ENCODE peak calls at places on chromosomes 4 and X, in eight cellular contexts. One of them, this sample, is unnamed.

GRCh38 chr4:4204401-4204745 is 22.4 kb downstream of the OTOP1 start:
- DNase-seq in NCI-H2081 treated with DMSO at 0.1 percent for 48 hours: no peak
- DNase-seq in cardiac fibroblast: no peak
- DNase-seq in activated naive CD4-positive, alpha-beta T cell: no peak
- DNase-seq in NCI-H510A treated with DMSO at 0.1 percent for 48 hours: no peak
- DNase-seq in glutamatergic neuron: no peak
- DNase-seq in right lobe of liver: no peak
- DNase-seq in naive thymus-derived CD4-positive, alpha-beta T cell: no peak
- DNase-seq in this sample: no peak

GRCh38 chrX:103250977-103251376 is 4.0 kb downstream of the TCEAL8 start:
- DNase-seq in NCI-H2081 treated with DMSO at 0.1 percent for 48 hours: no peak
- DNase-seq in cardiac fibroblast: no peak
- DNase-seq in activated naive CD4-positive, alpha-beta T cell: no peak
- DNase-seq in NCI-H510A treated with DMSO at 0.1 percent for 48 hours: no peak
- DNase-seq in glutamatergic neuron: no peak
- DNase-seq in right lobe of liver: no peak
- DNase-seq in naive thymus-derived CD4-positive, alpha-beta T cell: no peak
- DNase-seq in this sample: peak

GRCh38 chr4:94603170-94603747 is 151.5 kb downstream of the PDLIM5 start:
- DNase-seq in NCI-H2081 treated with DMSO at 0.1 percent for 48 hours: no peak
- DNase-seq in cardiac fibroblast: peak
- DNase-seq in activated naive CD4-positive, alpha-beta T cell: no peak
- DNase-seq in NCI-H510A treated with DMSO at 0.1 percent for 48 hours: no peak
- DNase-seq in glutamatergic neuron: no peak
- DNase-seq in right lobe of liver: no peak
- DNase-seq in naive thymus-derived CD4-positive, alpha-beta T cell: no peak
- DNase-seq in this sample: no peak

GRCh38 chr4:40998680-40999358 is 215.5 kb downstream of the APBB2 start:
- DNase-seq in NCI-H2081 treated with DMSO at 0.1 percent for 48 hours: no peak
- DNase-seq in cardiac fibroblast: peak
- DNase-seq in activated naive CD4-positive, alpha-beta T cell: no peak
- DNase-seq in NCI-H510A treated with DMSO at 0.1 percent for 48 hours: no peak
- DNase-seq in glutamatergic neuron: no peak
- DNase-seq in right lobe of liver: no peak
- DNase-seq in naive thymus-derived CD4-positive, alpha-beta T cell: no peak
- DNase-seq in this sample: peak

GRCh38 chr4:84474107-84474506 is 25.0 kb downstream of the NKX6-1 start:
- DNase-seq in NCI-H2081 treated with DMSO at 0.1 percent for 48 hours: no peak
- DNase-seq in cardiac fibroblast: no peak
- DNase-seq in activated naive CD4-positive, alpha-beta T cell: no peak
- DNase-seq in NCI-H510A treated with DMSO at 0.1 percent for 48 hours: no peak
- DNase-seq in glutamatergic neuron: no peak
- DNase-seq in right lobe of liver: no peak
- DNase-seq in naive thymus-derived CD4-positive, alpha-beta T cell: no peak
- DNase-seq in this sample: no peak

GRCh38 chrX:78024349-78025108 is 55.1 kb upstream of the PGAM4 start:
- DNase-seq in NCI-H2081 treated with DMSO at 0.1 percent for 48 hours: no peak
- DNase-seq in cardiac fibroblast: peak
- DNase-seq in activated naive CD4-positive, alpha-beta T cell: no peak
- DNase-seq in NCI-H510A treated with DMSO at 0.1 percent for 48 hours: peak
- DNase-seq in glutamatergic neuron: no peak
- DNase-seq in right lobe of liver: no peak
- DNase-seq in naive thymus-derived CD4-positive, alpha-beta T cell: peak
- DNase-seq in this sample: peak

GRCh38 chrX:11890843-11891514 is 132.9 kb downstream of the MSL3 start:
- DNase-seq in NCI-H2081 treated with DMSO at 0.1 percent for 48 hours: no peak
- DNase-seq in cardiac fibroblast: peak
- DNase-seq in activated naive CD4-positive, alpha-beta T cell: no peak
- DNase-seq in NCI-H510A treated with DMSO at 0.1 percent for 48 hours: no peak
- DNase-seq in glutamatergic neuron: peak
- DNase-seq in right lobe of liver: no peak
- DNase-seq in naive thymus-derived CD4-positive, alpha-beta T cell: no peak
- DNase-seq in this sample: no peak

GRCh38 chrX:85391879-85392238 is 12.4 kb upstream of the POF1B start:
- DNase-seq in NCI-H2081 treated with DMSO at 0.1 percent for 48 hours: no peak
- DNase-seq in cardiac fibroblast: no peak
- DNase-seq in activated naive CD4-positive, alpha-beta T cell: no peak
- DNase-seq in NCI-H510A treated with DMSO at 0.1 percent for 48 hours: no peak
- DNase-seq in glutamatergic neuron: no peak
- DNase-seq in right lobe of liver: no peak
- DNase-seq in naive thymus-derived CD4-positive, alpha-beta T cell: no peak
- DNase-seq in this sample: no peak

GRCh38 chr4:71713611-71714203 is 70.2 kb downstream of the GC start:
- DNase-seq in NCI-H2081 treated with DMSO at 0.1 percent for 48 hours: no peak
- DNase-seq in cardiac fibroblast: peak
- DNase-seq in activated naive CD4-positive, alpha-beta T cell: no peak
- DNase-seq in NCI-H510A treated with DMSO at 0.1 percent for 48 hours: peak
- DNase-seq in glutamatergic neuron: no peak
- DNase-seq in right lobe of liver: no peak
- DNase-seq in naive thymus-derived CD4-positive, alpha-beta T cell: peak
- DNase-seq in this sample: peak

GRCh38 chr4:23068756-23069155 is 376.0 kb downstream of the GBA3 start:
- DNase-seq in NCI-H2081 treated with DMSO at 0.1 percent for 48 hours: no peak
- DNase-seq in cardiac fibroblast: no peak
- DNase-seq in activated naive CD4-positive, alpha-beta T cell: no peak
- DNase-seq in NCI-H510A treated with DMSO at 0.1 percent for 48 hours: no peak
- DNase-seq in glutamatergic neuron: no peak
- DNase-seq in right lobe of liver: no peak
- DNase-seq in naive thymus-derived CD4-positive, alpha-beta T cell: no peak
- DNase-seq in this sample: no peak